ENCODE peak calls at places on chromosomes 13 and 19, in nine cellular contexts. One of them, this sample, is unnamed.

GRCh38 chr13:112510002-112510780 is 77.8 kb downstream of the TUBGCP3 start:
- DNase-seq in pons: peak; percentile 78
- DNase-seq in CD8-positive, alpha-beta memory T cell: no peak
- DNase-seq in cardiac fibroblast: peak; percentile 66
- DNase-seq in heart right ventricle: peak; percentile 13
- DNase-seq in GM23338: peak; percentile 95
- DNase-seq in NAMALWA: peak; percentile 76
- DNase-seq in Panc1: no peak
- DNase-seq in activated T-cell treated with anti-CD3 and anti-CD28 coated beads for 24 hours: no peak
- DNase-seq in this sample: peak; percentile 80

GRCh38 chr19:38691938-38692457 is 44.5 kb downstream of the ACTN4 start:
- DNase-seq in CD8-positive, alpha-beta memory T cell: no peak
- DNase-seq in heart right ventricle: no peak
- DNase-seq in cardiac fibroblast: peak; percentile 89
- DNase-seq in Panc1: peak; percentile 99
- DNase-seq in GM23338: no peak
- DNase-seq in pons: no peak
- DNase-seq in NAMALWA: no peak
- DNase-seq in activated T-cell treated with anti-CD3 and anti-CD28 coated beads for 24 hours: no peak
- DNase-seq in this sample: peak; percentile 96

GRCh38 chr19:8323781-8324185 is 2.5 kb downstream of the RPS28 start:
- DNase-seq in heart right ventricle: no peak
- DNase-seq in pons: no peak
- DNase-seq in GM23338: no peak
- DNase-seq in NAMALWA: peak; percentile 38
- DNase-seq in cardiac fibroblast: no peak
- DNase-seq in activated T-cell treated with anti-CD3 and anti-CD28 coated beads for 24 hours: no peak
- DNase-seq in CD8-positive, alpha-beta memory T cell: no peak
- DNase-seq in Panc1: no peak
- DNase-seq in this sample: no peak

GRCh38 chr13:70088926-70089325 is 18.7 kb upstream of the ATXN8OS start:
- DNase-seq in cardiac fibroblast: no peak
- DNase-seq in Panc1: no peak
- DNase-seq in NAMALWA: no peak
- DNase-seq in CD8-positive, alpha-beta memory T cell: no peak
- DNase-seq in GM23338: peak; percentile 64
- DNase-seq in heart right ventricle: no peak
- DNase-seq in activated T-cell treated with anti-CD3 and anti-CD28 coated beads for 24 hours: no peak
- DNase-seq in pons: no peak
- DNase-seq in this sample: no peak

GRCh38 chr13:30872685-30873443 is 33.2 kb upstream of the MEDAG start:
- DNase-seq in Panc1: no peak
- DNase-seq in cardiac fibroblast: peak; percentile 93
- DNase-seq in NAMALWA: peak; percentile 21
- DNase-seq in GM23338: peak; percentile 88
- DNase-seq in pons: peak; percentile 7
- DNase-seq in activated T-cell treated with anti-CD3 and anti-CD28 coated beads for 24 hours: no peak
- DNase-seq in heart right ventricle: peak; percentile 39
- DNase-seq in CD8-positive, alpha-beta memory T cell: no peak
- DNase-seq in this sample: peak; percentile 76

GRCh38 chr19:6947745-6948144 is 60.4 kb downstream of the ADGRE1 start:
- DNase-seq in NAMALWA: no peak
- DNase-seq in pons: no peak
- DNase-seq in activated T-cell treated with anti-CD3 and anti-CD28 coated beads for 24 hours: peak; percentile 36
- DNase-seq in Panc1: no peak
- DNase-seq in cardiac fibroblast: peak; percentile 32
- DNase-seq in GM23338: no peak
- DNase-seq in CD8-positive, alpha-beta memory T cell: no peak
- DNase-seq in heart right ventricle: no peak
- DNase-seq in this sample: peak; percentile 22

GRCh38 chr13:90055121-90055520 is 1292.4 kb upstream of the MIR17HG start:
- DNase-seq in heart right ventricle: no peak
- DNase-seq in CD8-positive, alpha-beta memory T cell: no peak
- DNase-seq in pons: no peak
- DNase-seq in NAMALWA: no peak
- DNase-seq in GM23338: no peak
- DNase-seq in cardiac fibroblast: no peak
- DNase-seq in activated T-cell treated with anti-CD3 and anti-CD28 coated beads for 24 hours: no peak
- DNase-seq in Panc1: no peak
- DNase-seq in this sample: no peak

GRCh38 chr13:91319996-91320395 is 27.5 kb upstream of the MIR17HG start:
- DNase-seq in pons: no peak
- DNase-seq in Panc1: no peak
- DNase-seq in CD8-positive, alpha-beta memory T cell: no peak
- DNase-seq in heart right ventricle: no peak
- DNase-seq in activated T-cell treated with anti-CD3 and anti-CD28 coated beads for 24 hours: no peak
- DNase-seq in NAMALWA: no peak
- DNase-seq in GM23338: peak; percentile 3
- DNase-seq in cardiac fibroblast: no peak
- DNase-seq in this sample: no peak

GRCh38 chr19:14035706-14036105 is 4.1 kb downstream of the IL27RA start:
- DNase-seq in heart right ventricle: no peak
- DNase-seq in cardiac fibroblast: peak; percentile 24
- DNase-seq in CD8-positive, alpha-beta memory T cell: no peak
- DNase-seq in Panc1: no peak
- DNase-seq in activated T-cell treated with anti-CD3 and anti-CD28 coated beads for 24 hours: no peak
- DNase-seq in pons: no peak
- DNase-seq in NAMALWA: no peak
- DNase-seq in GM23338: no peak
- DNase-seq in this sample: no peak

GRCh38 chr19:19527674-19528625 is 761 bp upstream of the YJEFN3 start:
- DNase-seq in GM23338: peak; percentile 1
- DNase-seq in Panc1: no peak
- DNase-seq in activated T-cell treated with anti-CD3 and anti-CD28 coated beads for 24 hours: no peak
- DNase-seq in pons: no peak
- DNase-seq in CD8-positive, alpha-beta memory T cell: no peak
- DNase-seq in cardiac fibroblast: no peak
- DNase-seq in NAMALWA: no peak
- DNase-seq in heart right ventricle: no peak
- DNase-seq in this sample: no peak

GRCh38 chr13:110371550-110372465 is 64.7 kb downstream of the COL4A2 start:
- DNase-seq in activated T-cell treated with anti-CD3 and anti-CD28 coated beads for 24 hours: no peak
- DNase-seq in GM23338: no peak
- DNase-seq in heart right ventricle: no peak
- DNase-seq in NAMALWA: no peak
- DNase-seq in pons: peak; percentile 32
- DNase-seq in cardiac fibroblast: peak; percentile 48
- DNase-seq in Panc1: no peak
- DNase-seq in CD8-positive, alpha-beta memory T cell: no peak
- DNase-seq in this sample: no peak

GRCh38 chr13:54185785-54186184 is 1157.2 kb downstream of the OLFM4 start:
- DNase-seq in pons: peak; percentile 7
- DNase-seq in Panc1: no peak
- DNase-seq in heart right ventricle: no peak
- DNase-seq in CD8-positive, alpha-beta memory T cell: no peak
- DNase-seq in activated T-cell treated with anti-CD3 and anti-CD28 coated beads for 24 hours: no peak
- DNase-seq in cardiac fibroblast: no peak
- DNase-seq in GM23338: peak; percentile 88
- DNase-seq in NAMALWA: peak; percentile 29
- DNase-seq in this sample: no peak

GRCh38 chr13:49635599-49636433 is 7.5 kb downstream of the ARL11 start:
- DNase-seq in CD8-positive, alpha-beta memory T cell: peak; percentile 59
- DNase-seq in heart right ventricle: peak; percentile 54
- DNase-seq in pons: peak; percentile 59
- DNase-seq in cardiac fibroblast: peak; percentile 77
- DNase-seq in activated T-cell treated with anti-CD3 and anti-CD28 coated beads for 24 hours: peak; percentile 12
- DNase-seq in NAMALWA: peak; percentile 45
- DNase-seq in Panc1: no peak
- DNase-seq in GM23338: peak; percentile 89
- DNase-seq in this sample: no peak

GRCh38 chr13:32910530-32910929 is 105.7 kb upstream of the KL start:
- DNase-seq in GM23338: no peak
- DNase-seq in CD8-positive, alpha-beta memory T cell: no peak
- DNase-seq in Panc1: no peak
- DNase-seq in heart right ventricle: no peak
- DNase-seq in cardiac fibroblast: no peak
- DNase-seq in NAMALWA: no peak
- DNase-seq in activated T-cell treated with anti-CD3 and anti-CD28 coated beads for 24 hours: no peak
- DNase-seq in pons: no peak
- DNase-seq in this sample: no peak

GRCh38 chr19:56109216-56109615 is 11.9 kb downstream of the ZNF787 start:
- DNase-seq in cardiac fibroblast: peak; percentile 47
- DNase-seq in activated T-cell treated with anti-CD3 and anti-CD28 coated beads for 24 hours: no peak
- DNase-seq in Panc1: no peak
- DNase-seq in heart right ventricle: no peak
- DNase-seq in NAMALWA: no peak
- DNase-seq in GM23338: no peak
- DNase-seq in pons: no peak
- DNase-seq in CD8-positive, alpha-beta memory T cell: no peak
- DNase-seq in this sample: peak; percentile 31

GRCh38 chr19:16232127-16232526 is 34.4 kb downstream of the AP1M1 start:
- DNase-seq in heart right ventricle: no peak
- DNase-seq in cardiac fibroblast: no peak
- DNase-seq in GM23338: no peak
- DNase-seq in activated T-cell treated with anti-CD3 and anti-CD28 coated beads for 24 hours: no peak
- DNase-seq in NAMALWA: no peak
- DNase-seq in CD8-positive, alpha-beta memory T cell: no peak
- DNase-seq in pons: no peak
- DNase-seq in Panc1: no peak
- DNase-seq in this sample: no peak

GRCh38 chr19:57171551-57172081 is 4.3 kb upstream of the DUXA start:
- DNase-seq in CD8-positive, alpha-beta memory T cell: peak; percentile 58
- DNase-seq in Panc1: no peak
- DNase-seq in GM23338: peak; percentile 72
- DNase-seq in activated T-cell treated with anti-CD3 and anti-CD28 coated beads for 24 hours: no peak
- DNase-seq in pons: peak; percentile 47
- DNase-seq in heart right ventricle: peak; percentile 37
- DNase-seq in NAMALWA: no peak
- DNase-seq in cardiac fibroblast: peak; percentile 43
- DNase-seq in this sample: peak; percentile 47

GRCh38 chr13:57787058-57787791 is 155.7 kb downstream of the PCDH17 start:
- DNase-seq in NAMALWA: no peak
- DNase-seq in heart right ventricle: no peak
- DNase-seq in pons: no peak
- DNase-seq in GM23338: peak; percentile 56
- DNase-seq in Panc1: no peak
- DNase-seq in cardiac fibroblast: no peak
- DNase-seq in CD8-positive, alpha-beta memory T cell: no peak
- DNase-seq in activated T-cell treated with anti-CD3 and anti-CD28 coated beads for 24 hours: no peak
- DNase-seq in this sample: no peak

GRCh38 chr19:18257503-18258470 is 16.5 kb downstream of the IQCN start:
- DNase-seq in Panc1: no peak
- DNase-seq in GM23338: no peak
- DNase-seq in CD8-positive, alpha-beta memory T cell: no peak
- DNase-seq in NAMALWA: no peak
- DNase-seq in heart right ventricle: no peak
- DNase-seq in pons: no peak
- DNase-seq in activated T-cell treated with anti-CD3 and anti-CD28 coated beads for 24 hours: no peak
- DNase-seq in cardiac fibroblast: no peak
- DNase-seq in this sample: no peak

GRCh38 chr13:32047088-32047487 is 15.5 kb downstream of the FRY start:
- DNase-seq in GM23338: no peak
- DNase-seq in heart right ventricle: peak; percentile 13
- DNase-seq in NAMALWA: peak; percentile 37
- DNase-seq in Panc1: no peak
- DNase-seq in cardiac fibroblast: no peak
- DNase-seq in activated T-cell treated with anti-CD3 and anti-CD28 coated beads for 24 hours: no peak
- DNase-seq in CD8-positive, alpha-beta memory T cell: no peak
- DNase-seq in pons: no peak
- DNase-seq in this sample: no peak

This sample was measured in AG08395.